ENCODE peak calls at places on chromosomes 16 and 17, in ten cellular contexts. W, Y, F, U, M, L, S, E, R and C are unnamed samples.

GRCh38 chr16:10575506-10576130 is 4.8 kb downstream of the EMP2 start:
- DNase-seq in F (peak; percentile 51), Y (no peak), U (peak; percentile 55), S (peak; percentile 78), M (no peak), E (no peak), L (no peak), W (peak; percentile 57), R (no peak), C (no peak)

GRCh38 chr17:16994626-16995025 is 22.7 kb upstream of the TNFRSF13B start:
- DNase-seq in M (no peak), R (no peak), F (no peak), L (no peak), W (no peak), U (no peak), E (no peak), S (no peak), Y (no peak), C (no peak)

GRCh38 chr17:76145231-76146052 is 4.4 kb upstream of the FOXJ1 start:
- DNase-seq in U (no peak), L (peak; percentile 90), E (no peak), M (no peak), R (peak; percentile 62), W (no peak), Y (no peak), S (no peak), F (no peak), C (no peak)

GRCh38 chr17:77145635-77146632 is 5.2 kb downstream of the SEC14L1 start:
- DNase-seq in E (no peak), F (peak; percentile 73), S (peak; percentile 83), M (no peak), L (peak; percentile 81), R (peak; percentile 34), W (peak; percentile 79), U (peak; percentile 38), Y (no peak), C (no peak)

GRCh38 chr17:67441052-67441738 is 64.1 kb downstream of the PITPNC1 start:
- DNase-seq in W (peak; percentile 79), R (peak; percentile 83), F (peak; percentile 66), S (peak; percentile 33), U (no peak), L (no peak), E (no peak), Y (no peak), M (peak; percentile 8), C (peak; percentile 66)

GRCh38 chr16:80968386-80969113 is 38.1 kb downstream of the CMC2 start:
- DNase-seq in W (no peak), L (no peak), U (peak; percentile 45), Y (no peak), R (no peak), E (no peak), M (no peak), F (no peak), S (no peak), C (no peak)

GRCh38 chr16:26598061-26598460 is 468.7 kb upstream of the C16orf82 start:
- DNase-seq in R (peak; percentile 90), Y (no peak), U (no peak), L (no peak), S (no peak), M (no peak), W (no peak), E (no peak), F (no peak), C (peak; percentile 89)

GRCh38 chr16:26801628-26802027 is 265.1 kb upstream of the C16orf82 start:
- DNase-seq in Y (no peak), R (no peak), S (no peak), E (no peak), W (no peak), U (no peak), F (no peak), L (no peak), M (no peak), C (no peak)

GRCh38 chr17:44219126-44219635 is 294 bp downstream of the UBTF start:
- DNase-seq in S (peak; percentile 83), U (peak; percentile 55), R (peak; percentile 83), L (no peak), W (peak; percentile 86), M (peak; percentile 72), F (peak; percentile 91), Y (no peak), E (peak; percentile 87), C (peak; percentile 75)

GRCh38 chr17:56690441-56691291 is 97.2 kb downstream of the NOG start:
- DNase-seq in F (peak; percentile 74), U (no peak), Y (no peak), M (no peak), L (no peak), S (no peak), W (peak; percentile 64), R (no peak), E (no peak), C (no peak)

GRCh38 chr16:17138801-17139200 is 332.0 kb downstream of the XYLT1 start:
- DNase-seq in U (no peak), S (no peak), Y (no peak), F (peak; percentile 29), W (no peak), R (no peak), L (no peak), M (no peak), E (no peak), C (no peak)

GRCh38 chr17:71699907-71700306 is 420.9 kb upstream of the SOX9 start:
- DNase-seq in E (no peak), W (no peak), Y (no peak), F (no peak), L (no peak), S (no peak), R (no peak), U (no peak), M (no peak), C (no peak)

GRCh38 chr17:60102632-60103047 is 23.9 kb upstream of the HEATR6 start:
- DNase-seq in Y (no peak), R (peak; percentile 32), W (no peak), U (no peak), S (peak; percentile 58), F (peak; percentile 41), M (no peak), L (peak; percentile 88), E (no peak), C (peak; percentile 37)